ENCODE peak calls at places on chromosome 12, in nine cellular contexts. K, E, L, R, M, J, O, T and W are unnamed samples.

GRCh38 chr12:56634242-56634836 is 4.2 kb upstream of the BAZ2A start:
- DNase-seq in R (peak), J (peak), L (peak), K (peak), M (no peak), E (no peak), O (no peak), T (peak), W (peak)

GRCh38 chr12:19239616-19240234 is 110.2 kb downstream of the PLEKHA5 start:
- DNase-seq in O (no peak), J (no peak), R (no peak), E (no peak), M (no peak), T (no peak), K (no peak), L (no peak), W (no peak)

GRCh38 chr12:30882706-30883105 is 43.8 kb upstream of the TSPAN11 start:
- DNase-seq in O (no peak), K (no peak), R (no peak), T (no peak), J (no peak), M (no peak), E (no peak), L (no peak), W (no peak)

GRCh38 chr12:27333311-27334009 is 824 bp downstream of the BMAL2 start:
- DNase-seq in E (peak), T (peak), K (peak), M (no peak), J (peak), R (peak), L (no peak), O (no peak), W (no peak)

GRCh38 chr12:109793826-109794501 is 39.2 kb downstream of the TRPV4 start:
- DNase-seq in J (no peak), M (no peak), E (no peak), R (no peak), O (no peak), L (no peak), K (no peak), T (no peak), W (no peak)

GRCh38 chr12:20946732-20947131 is 136.2 kb downstream of the SLCO1B3 start:
- DNase-seq in R (no peak), J (no peak), T (no peak), M (no peak), E (no peak), O (no peak), K (no peak), L (peak), W (no peak)

GRCh38 chr12:119589087-119589486 is 4.5 kb upstream of the TMEM233 start:
- DNase-seq in O (no peak), M (no peak), J (no peak), E (no peak), R (no peak), L (no peak), T (no peak), K (no peak), W (no peak)

GRCh38 chr12:104414581-104415305 is 42.0 kb upstream of the CHST11 start:
- DNase-seq in L (peak), K (no peak), E (no peak), R (no peak), T (no peak), J (no peak), M (no peak), O (no peak), W (no peak)

GRCh38 chr12:104583311-104583710 is 126.6 kb downstream of the CHST11 start:
- DNase-seq in M (no peak), T (no peak), L (no peak), E (peak), O (no peak), R (no peak), J (no peak), K (no peak), W (no peak)

GRCh38 chr12:9668141-9669018 is 1.1 kb upstream of the CLEC2D start:
- DNase-seq in K (no peak), R (no peak), E (no peak), M (no peak), O (no peak), L (no peak), T (no peak), J (no peak), W (no peak)

GRCh38 chr12:9669019-9669326 is 540 bp upstream of the CLEC2D start:
- DNase-seq in L (no peak), T (no peak), O (no peak), E (no peak), J (no peak), M (no peak), K (no peak), R (no peak), W (no peak)

GRCh38 chr12:9674226-9674590 is 4.7 kb downstream of the CLEC2D start:
- DNase-seq in R (no peak), M (no peak), J (no peak), K (no peak), T (peak), E (no peak), O (no peak), L (no peak), W (no peak)

GRCh38 chr12:9669534-9669933 is at the start of gene CLEC2D:
- DNase-seq in L (no peak), O (no peak), M (peak), T (no peak), E (no peak), J (no peak), R (no peak), K (no peak), W (no peak)

DNA sequence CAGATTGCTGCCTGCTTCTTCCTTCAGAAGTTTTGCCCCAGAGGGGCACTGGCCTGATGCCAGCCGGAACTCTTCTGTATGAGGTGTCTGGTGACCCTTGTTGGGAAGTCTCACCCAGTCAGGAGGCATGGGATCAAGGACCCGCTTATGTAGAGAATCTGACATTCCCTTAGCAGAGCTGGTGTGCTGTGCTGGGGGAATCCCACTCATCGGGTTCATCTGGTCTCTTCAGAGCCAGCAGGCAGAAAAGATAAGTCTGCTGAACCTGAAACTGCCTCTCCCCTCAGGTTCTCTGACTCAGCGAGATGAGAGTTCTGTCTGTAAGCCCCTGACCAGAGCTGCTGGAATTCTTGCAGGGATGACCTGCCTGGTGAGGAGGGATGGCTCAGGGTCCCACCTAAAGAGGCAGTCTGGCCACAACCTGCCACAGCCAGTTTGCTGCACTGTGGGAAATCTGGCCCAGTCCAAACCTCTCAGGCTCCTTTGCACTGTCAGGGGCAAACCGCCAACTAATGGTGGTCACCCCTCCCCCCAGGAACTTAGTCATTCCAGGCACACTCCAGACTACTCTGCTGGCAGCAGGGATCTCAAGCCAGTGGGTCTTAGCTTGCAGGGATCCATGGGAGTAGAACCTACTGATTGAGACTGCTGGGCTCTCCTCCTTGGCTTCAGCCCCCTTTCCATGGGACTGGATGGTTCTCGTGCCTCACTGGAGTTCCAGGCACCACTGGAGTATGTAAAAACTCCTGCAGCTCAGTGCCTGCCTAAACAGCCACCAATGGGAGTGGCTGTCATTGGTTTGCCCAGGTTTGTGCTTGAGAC is 4.1 kb downstream of the CLEC2D start:
- DNase-seq in T (peak), J (peak), M (no peak), E (no peak), O (no peak), R (no peak), L (peak), K (no peak), W (no peak)
- TF ChIP-seq POLR2AphosphoS5 in T (no peak), J (peak), M (peak), E (peak), O (no peak), R (no peak), L (peak), K (no peak), W (no peak)

DNA sequence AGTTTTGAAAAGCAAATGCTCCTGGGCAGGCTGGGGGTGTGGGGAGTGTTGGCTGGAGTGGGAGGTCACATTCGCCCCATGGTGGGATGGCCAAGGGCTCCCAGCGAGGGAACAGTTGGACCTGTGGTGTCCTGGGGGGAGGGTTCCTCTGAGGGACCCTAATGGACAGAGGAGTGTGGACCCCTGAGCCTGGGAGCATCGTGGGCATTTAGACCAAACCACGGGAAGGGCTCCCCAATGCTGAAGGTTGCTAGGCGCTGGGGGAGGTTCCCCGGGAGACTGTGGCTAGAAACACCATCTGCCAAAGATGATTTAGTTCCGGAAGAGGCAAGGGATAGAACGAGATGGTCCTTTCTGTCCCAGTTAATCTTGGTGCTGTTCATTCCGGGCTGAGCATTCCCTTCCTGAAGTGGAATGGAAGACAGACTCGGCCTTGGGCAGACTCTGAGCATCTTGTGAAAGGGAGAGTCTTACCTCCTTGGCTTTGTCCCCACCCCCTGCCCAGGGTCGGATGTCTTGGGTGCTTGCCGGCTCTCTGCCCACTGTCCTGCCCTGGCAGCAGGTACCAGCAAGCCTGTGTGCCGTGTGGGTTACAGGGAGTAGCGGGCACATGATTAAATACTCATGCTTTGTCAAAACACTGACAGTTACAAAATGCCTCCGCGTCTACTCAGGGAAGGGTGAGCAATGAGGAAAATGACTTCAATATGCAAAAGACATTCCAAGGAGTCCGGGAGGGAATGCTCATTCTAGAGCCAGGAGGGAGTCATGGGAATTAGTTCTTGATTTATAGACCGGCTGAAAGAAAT is 215.9 kb downstream of the CACNA1C start:
- DNase-seq in J (no peak), K (no peak), T (no peak), M (no peak), L (no peak), E (no peak), R (no peak), O (no peak), W (no peak)
- TF ChIP-seq POLR2AphosphoS5 in J (no peak), K (peak), T (no peak), M (no peak), L (no peak), E (no peak), R (peak), O (no peak), W (no peak)

GRCh38 chr12:89352242-89352491 is 134 bp downstream of the DUSP6 start:
- DNase-seq in T (no peak), M (no peak), E (no peak), L (no peak), R (no peak), K (no peak), J (no peak), O (no peak), W (no peak)
- TF ChIP-seq POLR2AphosphoS5 in T (no peak), M (no peak), E (no peak), L (peak), R (no peak), K (no peak), J (no peak), O (no peak), W (no peak)

DNA sequence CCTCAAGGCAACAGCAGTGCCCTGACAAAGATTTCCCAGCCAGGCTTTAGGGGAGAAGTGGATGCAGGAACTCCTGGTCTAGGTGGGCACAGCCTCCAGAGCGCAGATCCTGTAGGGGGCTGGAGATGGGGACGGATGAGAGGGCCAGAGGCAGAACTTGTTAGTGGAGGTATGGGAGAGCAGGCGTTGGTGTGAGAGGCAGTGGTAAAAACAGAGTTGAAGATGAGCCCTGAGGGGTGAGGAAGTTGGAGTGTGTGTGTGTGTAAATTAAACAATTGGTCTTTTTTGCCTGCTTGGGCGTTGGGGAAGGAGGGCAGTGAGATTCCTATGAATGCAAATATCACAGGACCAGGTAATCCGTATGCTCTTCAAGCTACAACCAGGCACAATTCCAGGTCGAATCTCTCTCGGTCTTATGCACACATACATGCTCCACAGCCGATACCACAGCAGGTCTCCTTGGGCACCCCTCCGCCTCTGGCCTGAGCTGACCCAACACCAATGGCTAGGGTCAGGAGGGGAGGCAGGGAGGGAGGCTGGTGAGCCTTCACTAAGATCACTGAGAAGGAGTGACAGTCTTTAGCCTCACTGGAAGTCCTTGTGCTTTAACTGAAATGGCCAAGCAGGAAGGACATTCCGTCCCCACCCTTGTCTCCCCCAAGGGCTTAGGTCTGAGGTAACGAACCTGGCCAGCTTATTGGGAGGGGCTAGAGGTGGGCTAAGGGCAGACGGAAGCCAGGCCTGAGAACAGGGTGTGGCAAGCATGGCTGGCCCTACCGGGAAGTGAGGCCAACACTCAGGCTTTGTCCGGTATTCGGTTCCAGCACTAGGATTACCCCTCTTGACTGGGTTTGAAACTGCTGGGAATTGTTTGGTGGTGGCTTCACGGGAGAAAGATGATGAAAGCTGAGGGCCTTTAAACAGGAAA is 1.5 kb upstream of the KRT7 start:
- DNase-seq in R (no peak), K (no peak), J (peak), T (peak), M (no peak), L (no peak), E (no peak), O (no peak), W (peak)
- TF ChIP-seq POLR2AphosphoS5 in R (peak), K (peak), J (no peak), T (no peak), M (no peak), L (no peak), E (no peak), O (no peak), W (peak)

DNA sequence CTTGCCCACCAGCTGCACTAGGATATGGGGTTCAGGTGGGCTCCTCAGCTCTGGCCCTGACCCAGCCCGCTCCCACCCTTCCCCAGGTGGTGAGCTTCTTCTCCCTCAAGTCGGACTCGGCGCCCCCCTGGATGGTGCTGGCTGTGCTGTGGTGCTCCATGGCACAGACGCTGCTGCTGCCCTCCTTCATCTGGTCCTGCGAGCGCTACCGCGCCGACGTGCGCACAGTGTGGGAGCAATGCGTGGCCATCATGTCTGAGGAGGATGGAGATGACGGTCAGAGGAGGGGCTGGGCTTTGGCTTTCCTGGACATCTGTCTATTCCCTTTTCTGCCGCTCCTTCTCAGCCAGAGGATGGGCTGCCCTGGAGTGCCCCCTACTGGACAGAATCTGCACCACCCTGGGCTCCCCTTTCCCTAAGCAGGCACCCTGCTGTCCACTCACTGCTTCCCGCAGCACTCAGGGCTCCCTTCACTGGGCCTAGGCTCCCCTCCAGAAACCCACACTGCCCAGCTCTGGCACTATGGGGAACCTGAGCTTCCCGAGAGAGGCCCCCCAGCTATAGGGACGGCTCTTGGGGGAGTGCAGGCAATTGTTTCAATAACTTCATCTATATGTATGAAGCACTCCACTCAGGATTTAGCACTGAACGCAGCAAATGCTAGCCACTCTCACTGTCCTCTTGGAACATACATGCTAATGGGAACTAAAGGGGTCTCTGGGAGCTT is 2.6 kb upstream of the P3H3 start:
- DNase-seq in M (no peak), E (peak), O (no peak), T (peak), J (peak), K (peak), L (peak), R (peak), W (peak)
- TF ChIP-seq POLR2AphosphoS5 in M (no peak), E (no peak), O (no peak), T (no peak), J (peak), K (peak), L (peak), R (peak), W (no peak)

DNA sequence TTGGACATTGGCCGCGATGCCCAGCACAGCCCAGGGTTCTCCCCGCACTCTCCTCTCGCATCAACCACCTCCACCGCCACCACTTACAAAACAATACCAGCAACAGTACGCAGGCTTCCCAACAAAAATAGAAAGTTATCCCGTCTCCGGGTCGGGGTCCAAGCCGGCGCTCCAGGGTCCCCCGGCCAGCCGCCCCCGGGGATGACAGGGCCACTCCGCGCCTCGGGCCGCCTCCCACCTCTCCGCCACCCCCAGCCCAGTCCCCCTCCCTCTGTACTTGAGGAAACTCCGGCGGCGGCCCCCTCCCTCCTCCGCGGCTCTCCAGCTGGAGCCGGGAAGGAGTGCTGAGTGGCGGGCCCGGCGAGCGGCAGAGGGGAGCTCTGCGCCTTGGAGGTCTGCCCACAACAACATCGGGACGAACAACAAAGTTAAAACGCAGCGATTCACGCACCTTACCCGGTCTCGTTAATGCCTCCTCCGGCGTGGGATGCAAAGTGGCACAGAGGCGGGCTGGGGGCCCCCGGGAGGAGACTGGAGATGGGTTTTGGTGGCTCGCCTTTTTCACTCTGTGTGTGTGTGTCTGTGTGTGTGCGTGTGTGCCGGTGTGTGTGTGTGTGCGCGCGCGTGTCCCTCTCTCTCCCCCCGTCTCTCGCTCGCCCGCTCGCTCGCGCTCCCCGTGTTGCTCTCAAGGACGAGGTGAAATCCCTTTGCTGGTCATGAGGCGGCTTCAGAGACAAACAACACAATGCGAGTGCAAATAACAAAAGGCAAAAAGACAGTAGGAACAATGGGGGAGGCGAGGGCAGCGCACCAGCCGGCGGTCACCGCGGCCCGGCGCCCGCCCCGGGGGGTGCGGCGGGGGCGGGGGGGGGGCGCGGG is 386.8 kb downstream of the BCAT1 start:
- DNase-seq in K (peak), T (peak), L (no peak), R (peak), E (peak), M (no peak), O (no peak), J (peak), W (no peak)
- TF ChIP-seq POLR2AphosphoS5 in K (no peak), T (no peak), L (no peak), R (no peak), E (no peak), M (no peak), O (no peak), J (no peak), W (no peak)

DNA sequence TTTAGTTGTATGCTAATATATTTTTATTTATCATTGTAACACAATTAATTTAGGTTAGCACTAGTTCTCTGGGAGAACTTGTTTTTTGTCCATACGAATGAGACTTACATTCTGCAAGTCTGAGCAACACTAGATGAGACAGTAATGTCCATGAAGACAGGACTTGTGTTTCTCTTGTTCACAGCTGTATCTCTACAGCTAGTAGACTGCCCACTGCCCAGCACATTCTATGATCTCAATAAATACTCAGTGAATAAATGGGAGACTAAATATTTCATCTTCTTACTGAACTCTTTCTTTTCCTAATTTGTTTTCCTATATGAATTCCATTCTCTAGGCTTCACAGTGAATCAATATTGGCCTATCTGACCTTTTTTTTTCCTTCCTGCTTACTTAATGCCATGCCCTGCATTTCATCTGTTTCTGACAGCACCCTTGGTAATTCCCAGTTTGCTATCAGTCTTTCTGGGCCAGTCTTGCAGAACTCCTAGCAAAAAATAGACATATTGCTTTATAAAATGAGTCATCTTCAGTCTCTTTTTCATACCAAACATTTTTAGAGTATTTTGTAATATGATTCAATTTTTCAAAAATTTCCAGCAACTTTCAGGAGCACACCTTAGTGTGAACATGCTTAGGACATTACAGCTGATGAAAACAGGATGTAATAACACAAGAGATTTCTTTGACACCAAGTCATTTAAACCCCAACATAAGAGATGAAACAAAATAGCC is 185.5 kb upstream of the ATP2B1 start:
- DNase-seq in T (no peak), O (no peak), M (no peak), R (no peak), E (no peak), L (no peak), J (no peak), K (no peak), W (no peak)
- TF ChIP-seq POLR2AphosphoS5 in T (no peak), O (no peak), M (no peak), R (no peak), E (no peak), L (no peak), J (no peak), K (no peak), W (no peak)